ENCODE peak calls at places on chromosomes 6 and 20, in six cellular contexts. D is NCI-H1694, I is HFF-Myc, S is Panc1, L is AG20443, F is DMS79. T is an unnamed sample.

GRCh38 chr6:116764961-116765841 is at the start of gene FAM162B:
- DNase-seq in F (no peak), S (no peak), D (no peak), I (no peak), L (peak), T (no peak)

GRCh38 chr20:44966030-44966961 is at the start of gene STK4:
- DNase-seq in I (no peak), L (peak), D (peak), F (peak), S (peak), T (peak)

GRCh38 chr6:148677594-148678476 is 69.0 kb upstream of the UST start:
- DNase-seq in S (no peak), D (no peak), L (no peak), I (no peak), F (no peak), T (no peak)

GRCh38 chr6:111601875-111602274 is 3.8 kb downstream of the TRAF3IP2 start:
- DNase-seq in S (no peak), I (no peak), F (no peak), L (peak), D (no peak), T (no peak)

GRCh38 chr20:25696384-25697131 is at the start of gene ZNF337:
- DNase-seq in D (peak), I (peak), L (peak), S (peak), F (peak), T (peak)

GRCh38 chr6:55512904-55513303 is 66.1 kb downstream of the HMGCLL1 start:
- DNase-seq in I (no peak), D (no peak), F (no peak), L (no peak), S (no peak), T (no peak)

GRCh38 chr6:28648878-28649375 is 123.2 kb downstream of the GPX5 start:
- DNase-seq in D (peak), S (no peak), F (no peak), L (peak), I (no peak), T (no peak)

GRCh38 chr6:136994782-136995181 is 50.0 kb downstream of the IL20RA start:
- DNase-seq in L (no peak), F (no peak), S (no peak), D (no peak), I (no peak), T (no peak)

GRCh38 chr20:19817017-19817416 is 59.0 kb downstream of the RIN2 start:
- DNase-seq in I (peak), S (no peak), D (no peak), L (peak), F (no peak), T (peak)

GRCh38 chr20:50048420-50049166 is 64.4 kb downstream of the UBE2V1 start:
- DNase-seq in L (peak), I (no peak), D (no peak), F (no peak), S (no peak), T (no peak)

GRCh38 chr20:63735859-63736718 is at the start of gene LIME1:
- DNase-seq in D (no peak), I (no peak), F (no peak), L (no peak), S (no peak), T (no peak)

GRCh38 chr6:56293756-56294155 is 46.4 kb upstream of the COL21A1 start:
- DNase-seq in F (no peak), S (no peak), D (no peak), I (no peak), L (no peak), T (no peak)

GRCh38 chr20:13424174-13424833 is 203.2 kb downstream of the ISM1 start:
- DNase-seq in I (no peak), L (no peak), D (no peak), S (no peak), F (no peak), T (no peak)

GRCh38 chr6:108921547-108922331 is 73.5 kb downstream of the ARMC2 start:
- DNase-seq in I (no peak), L (peak), D (no peak), S (no peak), F (no peak), T (no peak)

GRCh38 chr6:20197251-20197650 is 15.0 kb downstream of the MBOAT1 start:
- DNase-seq in F (no peak), S (no peak), D (no peak), I (no peak), L (no peak), T (no peak)

GRCh38 chr20:22450540-22450939 is 133.8 kb downstream of the FOXA2 start:
- DNase-seq in S (no peak), L (no peak), I (no peak), D (no peak), F (no peak), T (no peak)

GRCh38 chr20:1533059-1533458 is 24.4 kb downstream of the SIRPD start:
- DNase-seq in I (no peak), L (peak), D (no peak), S (no peak), F (no peak), T (no peak)

GRCh38 chr6:72149715-72150114 is 263.4 kb downstream of the RIMS1 start:
- DNase-seq in D (no peak), L (no peak), F (no peak), S (no peak), I (no peak), T (no peak)

GRCh38 chr6:79111549-79111948 is 33.5 kb upstream of the PHIP start:
- DNase-seq in D (no peak), F (no peak), I (no peak), L (no peak), S (no peak), T (no peak)

GRCh38 chr6:93104195-93104817 is 315.1 kb downstream of the EPHA7 start:
- DNase-seq in L (no peak), D (no peak), F (no peak), I (no peak), S (no peak), T (no peak)